ENCODE peak calls at places on chromosomes 2 and 18, in nine cellular contexts. X, V, Y, Z, M, A, L, J and K are unnamed samples.

GRCh38 chr18:32328379-32328778 is 138.5 kb downstream of the MEP1B start:
- DNase-seq in X (no peak), V (no peak), Y (no peak), Z (no peak), M (no peak), A (no peak), L (no peak), J (no peak), K (no peak)

GRCh38 chr2:53445376-53446072 is 322.1 kb upstream of the CHAC2 start:
- DNase-seq in X (no peak), V (no peak), Y (no peak), Z (no peak), M (no peak), A (no peak), L (no peak), J (peak), K (no peak)

GRCh38 chr2:201358684-201359083 is 1.5 kb upstream of the FLACC1 start:
- DNase-seq in X (no peak), V (no peak), Y (no peak), Z (no peak), M (no peak), A (peak), L (no peak), J (no peak), K (no peak)

GRCh38 chr2:145156199-145156598 is 636.3 kb upstream of the ZEB2 start:
- DNase-seq in X (no peak), V (no peak), Y (no peak), Z (no peak), M (no peak), A (no peak), L (no peak), J (no peak), K (no peak)

GRCh38 chr2:96870631-96871255 is 863 bp upstream of the SEMA4C start:
- DNase-seq in X (no peak), V (peak), Y (peak), Z (peak), M (peak), A (peak), L (peak), J (peak), K (peak)

GRCh38 chr2:219452361-219453317 is 18.0 kb downstream of the SPEG start:
- DNase-seq in X (no peak), V (peak), Y (no peak), Z (peak), M (no peak), A (no peak), L (peak), J (no peak), K (no peak)

GRCh38 chr2:165443524-165443923 is 26.0 kb upstream of the CSRNP3 start:
- DNase-seq in X (no peak), V (no peak), Y (no peak), Z (no peak), M (no peak), A (no peak), L (no peak), J (no peak), K (no peak)

GRCh38 chr2:31033032-31033431 is 105.2 kb downstream of the GALNT14 start:
- DNase-seq in X (no peak), V (no peak), Y (no peak), Z (no peak), M (no peak), A (no peak), L (no peak), J (no peak), K (peak)

GRCh38 chr18:62189208-62189607 is 2.2 kb downstream of the RELCH start:
- DNase-seq in X (no peak), V (no peak), Y (no peak), Z (no peak), M (no peak), A (no peak), L (no peak), J (no peak), K (no peak)

GRCh38 chr2:239274391-239275001 is 126.3 kb downstream of the HDAC4 start:
- DNase-seq in X (no peak), V (no peak), Y (peak), Z (peak), M (peak), A (no peak), L (peak), J (peak), K (peak)

GRCh38 chr2:65639156-65639876 is 206.9 kb upstream of the SPRED2 start:
- DNase-seq in X (no peak), V (no peak), Y (no peak), Z (peak), M (no peak), A (no peak), L (no peak), J (no peak), K (no peak)

GRCh38 chr2:197259470-197259999 is 51.0 kb downstream of the ANKRD44 start:
- DNase-seq in X (no peak), V (no peak), Y (no peak), Z (no peak), M (no peak), A (no peak), L (no peak), J (no peak), K (no peak)

GRCh38 chr18:10689231-10689953 is 163.6 kb downstream of the NAPG start:
- DNase-seq in X (no peak), V (no peak), Y (no peak), Z (no peak), M (no peak), A (no peak), L (no peak), J (no peak), K (no peak)

GRCh38 chr2:109258376-109258775 is 129.4 kb downstream of the SH3RF3 start:
- DNase-seq in X (no peak), V (no peak), Y (no peak), Z (no peak), M (peak), A (no peak), L (no peak), J (no peak), K (peak)

GRCh38 chr18:25164211-25164836 is 187.6 kb downstream of the ZNF521 start:
- DNase-seq in X (no peak), V (no peak), Y (no peak), Z (no peak), M (no peak), A (no peak), L (no peak), J (no peak), K (no peak)

GRCh38 chr2:228433706-228434105 is 252.2 kb upstream of the SPHKAP start:
- DNase-seq in X (no peak), V (no peak), Y (no peak), Z (no peak), M (no peak), A (no peak), L (no peak), J (no peak), K (no peak)

GRCh38 chr2:1310866-1311265 is 102.4 kb upstream of the TPO start:
- DNase-seq in X (no peak), V (no peak), Y (no peak), Z (no peak), M (no peak), A (no peak), L (no peak), J (no peak), K (no peak)

GRCh38 chr2:219522111-219523030 is 8.1 kb downstream of the ASIC4 start:
- DNase-seq in X (no peak), V (no peak), Y (no peak), Z (peak), M (no peak), A (no peak), L (no peak), J (peak), K (no peak)

GRCh38 chr2:184113691-184114403 is 484.5 kb upstream of the ZNF804A start:
- DNase-seq in X (no peak), V (no peak), Y (no peak), Z (no peak), M (no peak), A (peak), L (no peak), J (no peak), K (no peak)

GRCh38 chr2:98912221-98912851 is 23.7 kb downstream of the CRACDL start:
- DNase-seq in X (peak), V (no peak), Y (peak), Z (peak), M (peak), A (peak), L (no peak), J (peak), K (no peak)

GRCh38 chr2:239983004-239983778 is 42.0 kb downstream of the NDUFA10 start:
- DNase-seq in X (no peak), V (no peak), Y (no peak), Z (no peak), M (no peak), A (no peak), L (no peak), J (no peak), K (no peak)

GRCh38 chr2:42850016-42850805 is 57.8 kb upstream of the HAAO start:
- DNase-seq in X (peak), V (no peak), Y (no peak), Z (peak), M (peak), A (no peak), L (no peak), J (no peak), K (no peak)

GRCh38 chr2:186887107-186888090 is 38.4 kb upstream of the ZSWIM2 start:
- DNase-seq in X (no peak), V (no peak), Y (peak), Z (peak), M (no peak), A (peak), L (no peak), J (no peak), K (peak)

GRCh38 chr2:37085731-37086147 is 1.4 kb downstream of the GPATCH11 start:
- DNase-seq in X (no peak), V (no peak), Y (no peak), Z (no peak), M (no peak), A (no peak), L (no peak), J (no peak), K (no peak)

GRCh38 chr2:54787760-54788366 is 64.4 kb downstream of the EML6 start:
- DNase-seq in X (no peak), V (no peak), Y (no peak), Z (no peak), M (no peak), A (no peak), L (peak), J (no peak), K (no peak)

GRCh38 chr2:8004250-8004681 is 677.6 kb upstream of the ID2 start:
- DNase-seq in X (no peak), V (no peak), Y (no peak), Z (peak), M (no peak), A (no peak), L (peak), J (peak), K (peak)

GRCh38 chr2:239570971-239571520 is 170.2 kb upstream of the HDAC4 start:
- DNase-seq in X (no peak), V (no peak), Y (no peak), Z (no peak), M (peak), A (no peak), L (no peak), J (no peak), K (no peak)

GRCh38 chr2:222568866-222569265 is 87.0 kb downstream of the FARSB start:
- DNase-seq in X (no peak), V (peak), Y (no peak), Z (peak), M (no peak), A (no peak), L (no peak), J (peak), K (no peak)

GRCh38 chr2:224126001-224126400 is 86.9 kb upstream of the SERPINE2 start:
- DNase-seq in X (no peak), V (no peak), Y (no peak), Z (no peak), M (no peak), A (no peak), L (no peak), J (no peak), K (no peak)

GRCh38 chr2:222842517-222843174 is 18.2 kb upstream of the ACSL3 start:
- DNase-seq in X (no peak), V (no peak), Y (no peak), Z (no peak), M (no peak), A (peak), L (no peak), J (no peak), K (no peak)

GRCh38 chr2:238439093-238439849 is 12.5 kb downstream of the ASB1 start:
- DNase-seq in X (peak), V (no peak), Y (no peak), Z (peak), M (no peak), A (peak), L (no peak), J (no peak), K (peak)

GRCh38 chr2:232541195-232541960 is 1.9 kb downstream of the CHRNG start:
- DNase-seq in X (no peak), V (no peak), Y (peak), Z (peak), M (peak), A (no peak), L (no peak), J (no peak), K (peak)
- TF ChIP-seq POLR2A in X (no peak), V (no peak), Y (no peak), Z (no peak), M (no peak), A (no peak), L (no peak), J (no peak), K (no peak)

DNA sequence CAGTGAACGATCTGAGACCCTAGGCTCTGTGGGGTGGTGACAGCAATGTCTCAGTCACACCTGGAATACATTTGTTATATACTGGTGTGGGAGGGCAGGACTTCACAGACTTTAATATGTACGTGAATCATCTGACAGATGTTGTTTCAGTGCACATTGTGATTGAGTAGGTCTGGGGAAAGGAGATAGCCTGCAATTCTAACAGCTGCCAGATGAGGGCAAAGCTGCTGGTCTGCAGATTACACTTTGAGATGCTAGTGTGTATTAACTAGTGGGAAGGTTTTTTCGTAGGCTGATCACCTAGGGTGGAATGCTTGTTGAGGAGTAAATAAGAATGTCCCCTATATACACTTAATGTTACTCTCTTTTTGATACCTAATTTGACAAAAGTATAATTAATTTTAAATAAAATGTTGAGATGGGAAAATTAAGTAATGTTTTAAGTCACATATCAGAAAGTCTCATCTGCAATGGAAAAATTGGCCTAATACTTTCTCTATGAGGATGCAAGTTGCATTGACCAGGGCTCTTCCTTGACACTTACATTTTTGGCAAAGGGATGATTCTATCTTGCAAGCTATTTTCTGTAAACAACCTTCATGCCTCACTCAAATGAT is 496.9 kb upstream of the HNMT start:
- DNase-seq in X (no peak), V (peak), Y (peak), Z (no peak), M (no peak), A (peak), L (peak), J (peak), K (peak)
- TF ChIP-seq CTCF in X (peak), V (no peak), Y (no peak), Z (no peak), M (no peak), A (no peak), L (peak), J (peak), K (no peak)

GRCh38 chr2:56648802-56649201 is 465.0 kb downstream of the CCDC85A start:
- DNase-seq in X (no peak), V (no peak), Y (no peak), Z (no peak), M (no peak), A (no peak), L (no peak), J (no peak), K (no peak)
- H3K4me3 ChIP-seq in X (no peak), V (no peak), Y (no peak), Z (no peak), M (no peak), A (no peak), L (no peak), J (no peak), K (no peak)

GRCh38 chr2:70086838-70087702 is at the start of gene PCBP1:
- DNase-seq in X (no peak), V (peak), Y (peak), Z (peak), M (peak), A (peak), L (peak), J (peak), K (peak)

GRCh38 chr2:70088508-70089219 is 1.4 kb downstream of the PCBP1 start:
- DNase-seq in X (no peak), V (no peak), Y (no peak), Z (no peak), M (no peak), A (no peak), L (no peak), J (no peak), K (no peak)

GRCh38 chr2:70089220-70089945 is 2.1 kb downstream of the PCBP1 start:
- DNase-seq in X (no peak), V (no peak), Y (no peak), Z (no peak), M (no peak), A (peak), L (no peak), J (peak), K (peak)

GRCh38 chr2:70086278-70086837 is 919 bp upstream of the PCBP1 start:
- DNase-seq in X (no peak), V (peak), Y (peak), Z (peak), M (peak), A (peak), L (peak), J (peak), K (peak)

DNA sequence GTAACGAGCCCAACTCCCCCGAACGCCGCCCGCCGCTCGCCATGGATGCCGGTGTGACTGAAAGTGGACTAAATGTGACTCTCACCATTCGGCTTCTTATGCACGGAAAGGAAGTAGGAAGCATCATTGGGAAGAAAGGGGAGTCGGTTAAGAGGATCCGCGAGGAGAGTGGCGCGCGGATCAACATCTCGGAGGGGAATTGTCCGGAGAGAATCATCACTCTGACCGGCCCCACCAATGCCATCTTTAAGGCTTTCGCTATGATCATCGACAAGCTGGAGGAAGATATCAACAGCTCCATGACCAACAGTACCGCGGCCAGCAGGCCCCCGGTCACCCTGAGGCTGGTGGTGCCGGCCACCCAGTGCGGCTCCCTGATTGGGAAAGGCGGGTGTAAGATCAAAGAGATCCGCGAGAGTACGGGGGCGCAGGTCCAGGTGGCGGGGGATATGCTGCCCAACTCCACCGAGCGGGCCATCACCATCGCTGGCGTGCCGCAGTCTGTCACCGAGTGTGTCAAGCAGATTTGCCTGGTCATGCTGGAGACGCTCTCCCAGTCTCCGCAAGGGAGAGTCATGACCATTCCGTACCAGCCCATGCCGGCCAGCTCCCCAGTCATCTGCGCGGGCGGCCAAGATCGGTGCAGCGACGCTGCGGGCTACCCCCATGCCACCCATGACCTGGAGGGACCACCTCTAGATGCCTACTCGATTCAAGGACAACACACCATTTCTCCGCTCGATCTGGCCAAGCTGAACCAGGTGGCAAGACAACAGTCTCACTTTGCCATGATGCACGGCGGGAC is 628 bp downstream of the PCBP1 start:
- DNase-seq in X (no peak), V (peak), Y (peak), Z (peak), M (peak), A (peak), L (peak), J (peak), K (peak)
- TF ChIP-seq POLR2A in X (no peak), V (no peak), Y (peak), Z (no peak), M (no peak), A (no peak), L (peak), J (peak), K (no peak)

DNA sequence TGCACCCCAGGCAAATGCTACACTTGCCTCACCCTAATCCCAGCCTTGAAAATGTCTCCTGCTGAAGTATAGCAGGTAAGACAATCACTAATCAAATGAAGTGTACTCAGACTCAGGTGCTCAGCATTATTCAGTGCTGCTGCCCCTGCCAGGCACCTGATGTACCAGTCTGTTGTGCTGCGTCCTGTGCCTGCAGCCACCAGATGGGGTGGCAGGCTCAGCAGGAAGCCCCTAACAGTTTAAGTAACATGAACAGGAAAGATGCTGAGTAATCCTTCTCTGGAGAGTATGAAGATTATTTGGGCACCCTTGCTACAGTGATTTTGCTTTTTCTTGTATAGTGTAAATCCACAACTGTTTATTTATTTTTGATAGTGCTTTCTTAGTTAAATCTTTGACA is 69.1 kb downstream of the TACR1 start:
- DNase-seq in X (no peak), V (no peak), Y (peak), Z (no peak), M (no peak), A (no peak), L (no peak), J (no peak), K (no peak)
- TF ChIP-seq CTCF in X (no peak), V (no peak), Y (no peak), Z (no peak), M (no peak), A (peak), L (no peak), J (no peak), K (no peak)

DNA sequence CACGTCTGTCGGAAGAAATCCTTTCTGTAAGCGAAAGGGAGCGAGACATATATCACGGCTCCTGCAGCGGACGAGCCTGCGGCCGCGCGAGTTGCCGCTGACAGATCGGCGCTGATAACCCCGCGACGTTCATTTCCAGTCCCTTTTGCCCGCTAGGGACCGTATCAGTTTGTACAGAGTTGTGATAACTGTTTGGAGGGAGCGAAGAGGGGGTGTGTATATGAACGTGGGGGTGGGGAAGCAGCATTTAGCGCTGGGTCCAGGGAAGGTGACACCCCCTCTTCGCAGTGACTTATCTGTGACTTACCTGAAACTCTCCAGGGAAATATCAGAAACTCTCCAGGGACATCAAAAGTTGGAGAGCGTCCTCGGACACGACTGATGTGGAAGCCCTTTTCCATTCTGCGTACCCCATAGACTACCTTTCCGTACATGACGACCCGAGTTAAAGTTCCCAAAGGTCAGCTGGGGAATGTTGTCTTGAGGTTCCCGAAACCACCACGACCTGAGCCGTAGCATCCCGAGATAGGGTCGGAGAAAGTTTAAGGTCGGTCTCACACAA is 948 bp upstream of the GATA6 start:
- DNase-seq in X (no peak), V (no peak), Y (no peak), Z (peak), M (no peak), A (peak), L (peak), J (peak), K (peak)
- H3K4me3 ChIP-seq in X (peak), V (peak), Y (peak), Z (peak), M (peak), A (peak), L (peak), J (peak), K (no peak)

DNA sequence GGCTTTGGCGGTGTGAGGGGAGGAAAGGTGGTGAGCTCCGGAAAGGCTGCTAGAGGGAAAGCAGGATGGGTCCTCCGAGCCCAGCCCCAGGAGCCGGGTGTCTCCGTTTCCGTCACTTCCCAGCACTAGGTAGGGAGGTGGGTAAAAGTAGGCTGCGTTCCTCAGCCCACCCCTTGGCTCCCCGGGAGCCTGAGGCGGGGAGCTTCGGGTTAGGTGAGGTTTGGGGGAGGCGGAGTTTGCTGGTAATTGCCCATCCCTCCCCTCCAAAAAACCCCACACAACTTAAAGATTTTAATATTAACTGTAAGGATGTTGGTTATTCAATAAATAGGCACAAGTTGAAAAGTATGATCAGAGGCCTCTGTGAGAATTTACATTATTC is 552 bp upstream of the ATF2 start:
- DNase-seq in X (no peak), V (no peak), Y (no peak), Z (no peak), M (no peak), A (no peak), L (no peak), J (no peak), K (no peak)
- TF ChIP-seq POLR2A in X (no peak), V (no peak), Y (no peak), Z (no peak), M (no peak), A (peak), L (no peak), J (peak), K (no peak)